ENCODE peak calls at places on chromosomes 2 and 18, in four cellular contexts. C is K562, X is HepG2, U is GM12878. W is an unnamed sample.

GRCh38 chr2:62293490-62294212 is 97.7 kb downstream of the B3GNT2 start:
- DNase-seq in C (no peak), X (peak), U (no peak), W (peak)

GRCh38 chr2:36650031-36650430 is 46.5 kb upstream of the VIT start:
- DNase-seq in C (no peak), X (peak), U (no peak), W (no peak)

GRCh38 chr18:78069784-78070664 is 820.4 kb downstream of the GALR1 start:
- DNase-seq in C (no peak), X (no peak), U (no peak), W (no peak)

GRCh38 chr2:217478831-217479435 is 523.9 kb downstream of the TNS1 start:
- DNase-seq in C (no peak), X (no peak), U (no peak), W (peak)

GRCh38 chr2:114499101-114499500 is 56.7 kb downstream of the DPP10 start:
- DNase-seq in C (no peak), X (no peak), U (no peak), W (no peak)

GRCh38 chr2:48900321-48901014 is 144.9 kb upstream of the LHCGR start:
- DNase-seq in C (no peak), X (no peak), U (no peak), W (no peak)

GRCh38 chr2:109284816-109285215 is 155.8 kb downstream of the SH3RF3 start:
- DNase-seq in C (no peak), X (no peak), U (no peak), W (no peak)

GRCh38 chr2:236712304-236712703 is 142.7 kb downstream of the ACKR3 start:
- DNase-seq in C (no peak), X (no peak), U (no peak), W (no peak)

GRCh38 chr2:68404164-68404563 is 39.1 kb downstream of the PLEK start:
- DNase-seq in C (no peak), X (no peak), U (no peak), W (no peak)

GRCh38 chr2:120231974-120232635 is 8.9 kb upstream of the TMEM185B start:
- DNase-seq in C (no peak), X (no peak), U (peak), W (no peak)

GRCh38 chr18:43888601-43889000 is 611.3 kb upstream of the SYT4 start:
- DNase-seq in C (no peak), X (no peak), U (no peak), W (no peak)

GRCh38 chr2:233061591-233062446 is 1.7 kb downstream of the INPP5D start:
- DNase-seq in C (peak), X (peak), U (no peak), W (no peak)

GRCh38 chr2:128178650-128179460 is 87.9 kb downstream of the UGGT1 start:
- DNase-seq in C (peak), X (peak), U (no peak), W (peak)

GRCh38 chr2:149346272-149346671 is 15.9 kb downstream of the LYPD6 start:
- DNase-seq in C (no peak), X (no peak), U (no peak), W (no peak)

GRCh38 chr2:113700186-113700841 is 56.1 kb downstream of the SLC35F5 start:
- DNase-seq in C (peak), X (peak), U (peak), W (peak)

GRCh38 chr18:56890632-56891031 is 239.5 kb downstream of the WDR7 start:
- DNase-seq in C (no peak), X (peak), U (no peak), W (no peak)

GRCh38 chr18:49668583-49669290 is 106.9 kb downstream of the LIPG start:
- DNase-seq in C (no peak), X (peak), U (no peak), W (peak)

GRCh38 chr2:176892818-176893217 is 319.8 kb upstream of the HNRNPA3 start:
- DNase-seq in C (no peak), X (no peak), U (no peak), W (no peak)

GRCh38 chr18:69755856-69756496 is 191.7 kb downstream of the CD226 start:
- DNase-seq in C (no peak), X (no peak), U (no peak), W (no peak)

GRCh38 chr2:39623916-39624315 is 41.8 kb upstream of the TMEM178A start:
- DNase-seq in C (no peak), X (no peak), U (no peak), W (no peak)

GRCh38 chr2:125471963-125472362 is 1184.0 kb upstream of the GYPC start:
- DNase-seq in C (no peak), X (peak), U (no peak), W (peak)

GRCh38 chr18:49814147-49814499 is 790 bp upstream of the ACAA2 start:
- DNase-seq in C (peak), X (peak), U (no peak), W (peak)

GRCh38 chr2:67984600-67984999 is 78.2 kb downstream of the C1D start:
- DNase-seq in C (no peak), X (no peak), U (no peak), W (no peak)

GRCh38 chr18:12092398-12093229 is 1.0 kb upstream of the ANKRD62 start:
- DNase-seq in C (peak), X (peak), U (peak), W (peak)

GRCh38 chr2:42984081-42984480 is 191.7 kb upstream of the HAAO start:
- DNase-seq in C (no peak), X (no peak), U (no peak), W (no peak)

GRCh38 chr2:38572167-38572566 is 30.6 kb downstream of the HNRNPLL start:
- DNase-seq in C (peak), X (no peak), U (no peak), W (no peak)

GRCh38 chr2:207867075-207867474 is 97.4 kb upstream of the FZD5 start:
- DNase-seq in C (no peak), X (no peak), U (no peak), W (no peak)

GRCh38 chr18:51029378-51029693 is 677 bp upstream of the SMAD4 start:
- DNase-seq in C (no peak), X (no peak), U (no peak), W (no peak)

GRCh38 chr2:130152816-130153595 is 8.1 kb upstream of the CCDC74B start:
- DNase-seq in C (no peak), X (no peak), U (no peak), W (no peak)

GRCh38 chr2:121191191-121192170 is 93.5 kb downstream of the TFCP2L1 start:
- DNase-seq in C (no peak), X (no peak), U (no peak), W (no peak)

GRCh38 chr2:134446431-134447091 is 192.7 kb downstream of the MGAT5 start:
- DNase-seq in C (no peak), X (no peak), U (no peak), W (no peak)

GRCh38 chr2:157761520-157761919 is 114.6 kb downstream of the ACVR1 start:
- DNase-seq in C (no peak), X (no peak), U (no peak), W (no peak)

GRCh38 chr2:229174794-229175529 is 96.1 kb downstream of the PID1 start:
- DNase-seq in C (no peak), X (no peak), U (no peak), W (no peak)

GRCh38 chr2:43059183-43059897 is 167.1 kb downstream of the ZFP36L2 start:
- DNase-seq in C (peak), X (no peak), U (peak), W (no peak)

GRCh38 chr2:234953116-234954031 is 1.6 kb downstream of the SH3BP4 start:
- DNase-seq in C (no peak), X (no peak), U (no peak), W (peak)

GRCh38 chr2:180966378-180966777 is 14.0 kb upstream of the UBE2E3 start:
- DNase-seq in C (no peak), X (no peak), U (no peak), W (no peak)

GRCh38 chr2:180960982-180961381 is 19.4 kb upstream of the UBE2E3 start:
- DNase-seq in C (no peak), X (no peak), U (no peak), W (no peak)

GRCh38 chr2:180959787-180960186 is 20.6 kb upstream of the UBE2E3 start:
- DNase-seq in C (no peak), X (no peak), U (no peak), W (no peak)

GRCh38 chr2:180962727-180963312 is 17.6 kb upstream of the UBE2E3 start:
- DNase-seq in C (no peak), X (no peak), U (no peak), W (no peak)
- TF ChIP-seq CBFB in C (no peak), X (no peak), U (no peak), W (no peak)

GRCh38 chr2:201254331-201254730 is 6.0 kb upstream of the CASP8 start:
- DNase-seq in C (no peak), X (peak), U (no peak), W (peak)
- TF ChIP-seq TCF7 in C (no peak), X (no peak), U (no peak), W (no peak)

GRCh38 chr2:185477452-185477851 is 261.2 kb upstream of the FSIP2 start:
- DNase-seq in C (no peak), X (no peak), U (no peak), W (no peak)
- TF ChIP-seq CREM in C (no peak), X (no peak), U (no peak), W (no peak)

GRCh38 chr2:102301867-102302362 is 9.4 kb upstream of the IL1RL1 start:
- DNase-seq in C (no peak), X (no peak), U (peak), W (peak)
- TF ChIP-seq CBFB in C (no peak), X (no peak), U (peak), W (no peak)

DNA sequence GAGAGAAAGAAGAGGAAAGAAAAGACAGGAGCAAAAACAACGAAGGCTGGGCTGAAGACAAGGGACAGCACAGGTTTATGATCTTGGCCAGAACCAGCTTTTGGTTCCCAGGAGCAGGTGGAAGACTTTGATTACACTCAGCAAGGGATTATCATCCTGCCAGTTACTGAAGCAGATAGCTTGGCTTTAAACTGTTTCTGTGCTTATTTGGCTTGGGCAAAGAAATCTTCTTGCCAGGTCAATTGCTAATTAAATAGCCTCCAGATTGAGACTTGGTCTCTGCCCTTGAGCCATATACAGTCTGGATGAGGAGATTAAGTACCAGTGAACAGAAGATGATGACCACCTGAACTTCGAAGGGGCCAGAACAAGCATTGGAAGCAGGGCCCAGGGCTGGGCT is 22.3 kb upstream of the GRP start:
- DNase-seq in C (no peak), X (no peak), U (no peak), W (no peak)
- TF ChIP-seq TCF7 in C (no peak), X (no peak), U (no peak), W (no peak)

W was measured in WTC11.